ENCODE peak calls at places on chromosome 17, in four cellular contexts. P is HTR-8/SVneo, H is GF-D8, O is posterior vena cava. J is an unnamed sample.

GRCh38 chr17:38428150-38428642 is at the start of gene ARHGAP23:
- DNase-seq in P (peak), H (peak), O (peak), J (no peak)

GRCh38 chr17:53313746-53314145 is 509.0 kb upstream of the KIF2B start:
- DNase-seq in P (peak), H (no peak), O (no peak), J (no peak)

GRCh38 chr17:2174471-2175293 is 119.8 kb downstream of the HIC1 start:
- DNase-seq in P (peak), H (no peak), O (peak), J (no peak)

GRCh38 chr17:7886227-7887037 is 2.2 kb upstream of the CHD3 start:
- DNase-seq in P (peak), H (no peak), O (peak), J (no peak)

GRCh38 chr17:17343896-17344506 is 40.8 kb downstream of the NT5M start:
- DNase-seq in P (no peak), H (no peak), O (peak), J (no peak)

GRCh38 chr17:42202696-42203095 is 8.4 kb upstream of the GHDC start:
- DNase-seq in P (no peak), H (no peak), O (no peak), J (no peak)

GRCh38 chr17:64091571-64091970 is 38.4 kb downstream of the ERN1 start:
- DNase-seq in P (no peak), H (no peak), O (no peak), J (no peak)

GRCh38 chr17:290626-291025 is 62.0 kb downstream of the RPH3AL start:
- DNase-seq in P (no peak), H (no peak), O (peak), J (peak)

GRCh38 chr17:28008526-28008925 is 34.0 kb upstream of the NLK start:
- DNase-seq in P (peak), H (no peak), O (no peak), J (no peak)

GRCh38 chr17:74868908-74869255 is 3.9 kb downstream of the FDXR start:
- DNase-seq in P (no peak), H (no peak), O (no peak), J (no peak)

GRCh38 chr17:11742891-11743290 is 144.6 kb downstream of the DNAH9 start:
- DNase-seq in P (no peak), H (no peak), O (no peak), J (no peak)

GRCh38 chr17:48131216-48131824 is 23.8 kb downstream of the SNX11 start:
- DNase-seq in P (peak), H (no peak), O (no peak), J (no peak)

J was measured in CD14-positive monocyte.